ENCODE peak calls at places on chromosome 4, in seven cellular contexts. One of them, this sample, is unnamed.

GRCh38 chr4:70838400-70838971 is 1.2 kb downstream of the GRSF1 start:
- DNase-seq in activated CD8-positive, alpha-beta T cell treated with anti-CD3 and anti-CD28 coated beads for 36 hours: no peak
- DNase-seq in ELR: peak; percentile 18
- DNase-seq in posterior vena cava: no peak
- DNase-seq in RWPE1: no peak
- DNase-seq in CD4-positive, alpha-beta T cell: no peak
- DNase-seq in HL-60: no peak
- DNase-seq in this sample: peak; percentile 8

GRCh38 chr4:5858020-5858769 is 34.7 kb downstream of the CRMP1 start:
- DNase-seq in posterior vena cava: no peak
- DNase-seq in activated CD8-positive, alpha-beta T cell treated with anti-CD3 and anti-CD28 coated beads for 36 hours: no peak
- DNase-seq in ELR: no peak
- DNase-seq in CD4-positive, alpha-beta T cell: no peak
- DNase-seq in RWPE1: no peak
- DNase-seq in HL-60: no peak
- DNase-seq in this sample: peak; percentile 7

GRCh38 chr4:1512738-1513660 is 106.8 kb upstream of the NKX1-1 start:
- DNase-seq in HL-60: peak; percentile 2
- DNase-seq in CD4-positive, alpha-beta T cell: peak; percentile 19
- DNase-seq in ELR: peak; percentile 42
- DNase-seq in RWPE1: no peak
- DNase-seq in activated CD8-positive, alpha-beta T cell treated with anti-CD3 and anti-CD28 coated beads for 36 hours: peak; percentile 58
- DNase-seq in posterior vena cava: peak; percentile 81
- DNase-seq in this sample: no peak

GRCh38 chr4:15695240-15695699 is 7.6 kb upstream of the BST1 start:
- DNase-seq in HL-60: no peak
- DNase-seq in CD4-positive, alpha-beta T cell: no peak
- DNase-seq in posterior vena cava: no peak
- DNase-seq in activated CD8-positive, alpha-beta T cell treated with anti-CD3 and anti-CD28 coated beads for 36 hours: no peak
- DNase-seq in ELR: peak; percentile 98
- DNase-seq in RWPE1: peak; percentile 70
- DNase-seq in this sample: peak; percentile 92

GRCh38 chr4:171794528-171794927 is 18.7 kb upstream of the GALNTL6 start:
- DNase-seq in HL-60: no peak
- DNase-seq in activated CD8-positive, alpha-beta T cell treated with anti-CD3 and anti-CD28 coated beads for 36 hours: no peak
- DNase-seq in RWPE1: no peak
- DNase-seq in CD4-positive, alpha-beta T cell: no peak
- DNase-seq in ELR: no peak
- DNase-seq in posterior vena cava: no peak
- DNase-seq in this sample: no peak

GRCh38 chr4:139872274-139872673 is 206.7 kb downstream of the MGST2 start:
- DNase-seq in posterior vena cava: no peak
- DNase-seq in CD4-positive, alpha-beta T cell: no peak
- DNase-seq in activated CD8-positive, alpha-beta T cell treated with anti-CD3 and anti-CD28 coated beads for 36 hours: no peak
- DNase-seq in HL-60: peak; percentile 87
- DNase-seq in RWPE1: peak; percentile 77
- DNase-seq in ELR: peak; percentile 97
- DNase-seq in this sample: peak; percentile 97

GRCh38 chr4:58760100-58760499 is 1649.9 kb upstream of the IGFBP7 start:
- DNase-seq in HL-60: no peak
- DNase-seq in posterior vena cava: no peak
- DNase-seq in RWPE1: no peak
- DNase-seq in ELR: no peak
- DNase-seq in activated CD8-positive, alpha-beta T cell treated with anti-CD3 and anti-CD28 coated beads for 36 hours: no peak
- DNase-seq in CD4-positive, alpha-beta T cell: no peak
- DNase-seq in this sample: no peak

GRCh38 chr4:30720656-30721352 is 635 bp downstream of the PCDH7 start:
- DNase-seq in CD4-positive, alpha-beta T cell: no peak
- DNase-seq in posterior vena cava: no peak
- DNase-seq in ELR: peak; percentile 75
- DNase-seq in activated CD8-positive, alpha-beta T cell treated with anti-CD3 and anti-CD28 coated beads for 36 hours: peak; percentile 9
- DNase-seq in RWPE1: peak; percentile 13
- DNase-seq in HL-60: no peak
- DNase-seq in this sample: no peak

GRCh38 chr4:53734584-53735363 is 143.5 kb upstream of the LNX1 start:
- DNase-seq in CD4-positive, alpha-beta T cell: no peak
- DNase-seq in HL-60: no peak
- DNase-seq in posterior vena cava: no peak
- DNase-seq in ELR: peak; percentile 73
- DNase-seq in activated CD8-positive, alpha-beta T cell treated with anti-CD3 and anti-CD28 coated beads for 36 hours: no peak
- DNase-seq in RWPE1: peak; percentile 41
- DNase-seq in this sample: peak; percentile 40

GRCh38 chr4:17068885-17069284 is 170.4 kb upstream of the LDB2 start:
- DNase-seq in HL-60: no peak
- DNase-seq in CD4-positive, alpha-beta T cell: no peak
- DNase-seq in posterior vena cava: no peak
- DNase-seq in RWPE1: no peak
- DNase-seq in ELR: no peak
- DNase-seq in activated CD8-positive, alpha-beta T cell treated with anti-CD3 and anti-CD28 coated beads for 36 hours: no peak
- DNase-seq in this sample: no peak

GRCh38 chr4:8835521-8836365 is 35.9 kb downstream of the HMX1 start:
- DNase-seq in HL-60: no peak
- DNase-seq in posterior vena cava: peak; percentile 70
- DNase-seq in ELR: no peak
- DNase-seq in RWPE1: no peak
- DNase-seq in CD4-positive, alpha-beta T cell: no peak
- DNase-seq in activated CD8-positive, alpha-beta T cell treated with anti-CD3 and anti-CD28 coated beads for 36 hours: no peak
- DNase-seq in this sample: no peak

GRCh38 chr4:167031534-167032156 is 202.6 kb downstream of the SPOCK3 start:
- DNase-seq in RWPE1: peak; percentile 23
- DNase-seq in posterior vena cava: no peak
- DNase-seq in ELR: peak; percentile 67
- DNase-seq in CD4-positive, alpha-beta T cell: no peak
- DNase-seq in activated CD8-positive, alpha-beta T cell treated with anti-CD3 and anti-CD28 coated beads for 36 hours: no peak
- DNase-seq in HL-60: no peak
- DNase-seq in this sample: peak; percentile 81

GRCh38 chr4:163284304-163284703 is 48.1 kb downstream of the NPY1R start:
- DNase-seq in ELR: no peak
- DNase-seq in RWPE1: no peak
- DNase-seq in HL-60: no peak
- DNase-seq in CD4-positive, alpha-beta T cell: no peak
- DNase-seq in posterior vena cava: no peak
- DNase-seq in activated CD8-positive, alpha-beta T cell treated with anti-CD3 and anti-CD28 coated beads for 36 hours: no peak
- DNase-seq in this sample: no peak

GRCh38 chr4:14100349-14100748 is 472.8 kb upstream of the BOD1L1 start:
- DNase-seq in HL-60: no peak
- DNase-seq in CD4-positive, alpha-beta T cell: no peak
- DNase-seq in ELR: no peak
- DNase-seq in activated CD8-positive, alpha-beta T cell treated with anti-CD3 and anti-CD28 coated beads for 36 hours: no peak
- DNase-seq in posterior vena cava: no peak
- DNase-seq in RWPE1: no peak
- DNase-seq in this sample: no peak

GRCh38 chr4:8402181-8402597 is 38.3 kb downstream of the ACOX3 start:
- DNase-seq in HL-60: no peak
- DNase-seq in activated CD8-positive, alpha-beta T cell treated with anti-CD3 and anti-CD28 coated beads for 36 hours: no peak
- DNase-seq in CD4-positive, alpha-beta T cell: no peak
- DNase-seq in RWPE1: no peak
- DNase-seq in ELR: no peak
- DNase-seq in posterior vena cava: peak; percentile 84
- DNase-seq in this sample: no peak

GRCh38 chr4:2388430-2389182 is 29.8 kb downstream of the ZFYVE28 start:
- DNase-seq in CD4-positive, alpha-beta T cell: no peak
- DNase-seq in posterior vena cava: no peak
- DNase-seq in activated CD8-positive, alpha-beta T cell treated with anti-CD3 and anti-CD28 coated beads for 36 hours: no peak
- DNase-seq in ELR: no peak
- DNase-seq in RWPE1: no peak
- DNase-seq in HL-60: no peak
- DNase-seq in this sample: peak; percentile 9

GRCh38 chr4:67909910-67910905 is 26.4 kb upstream of the TMPRSS11D start:
- DNase-seq in RWPE1: no peak
- DNase-seq in HL-60: no peak
- DNase-seq in ELR: peak; percentile 47
- DNase-seq in posterior vena cava: no peak
- DNase-seq in activated CD8-positive, alpha-beta T cell treated with anti-CD3 and anti-CD28 coated beads for 36 hours: no peak
- DNase-seq in CD4-positive, alpha-beta T cell: no peak
- DNase-seq in this sample: no peak

GRCh38 chr4:76585897-76586360 is 150.9 kb downstream of the SHROOM3 start:
- DNase-seq in posterior vena cava: peak; percentile 85
- DNase-seq in ELR: no peak
- DNase-seq in CD4-positive, alpha-beta T cell: no peak
- DNase-seq in activated CD8-positive, alpha-beta T cell treated with anti-CD3 and anti-CD28 coated beads for 36 hours: peak; percentile 62
- DNase-seq in RWPE1: peak; percentile 20
- DNase-seq in HL-60: no peak
- DNase-seq in this sample: peak; percentile 92

This sample was measured in epithelial cell of esophagus.